ENCODE peak calls at places on chromosome X, in nine cellular contexts. One of them, this sample, is unnamed.
A peak's percentile ranks its signal among the peaks of the same experiment; 100 is the strongest.

GRCh38 chrX:19889582-19890342 is 2.4 kb upstream of the SH3KBP1 start:
- DNase-seq in stimulated activated CD4-positive, alpha-beta T cell treated with anti-CD3 and anti-CD28 coated beads, TNF-alpha, amount 100 ng/mL, for 48 hours: peak; percentile 39
- DNase-seq in iPS DF 19.7: no peak
- DNase-seq in body of pancreas: peak; percentile 10
- DNase-seq in nephron progenitor cell: no peak
- DNase-seq in IMR-90: peak; percentile 83
- DNase-seq in stromal cell of bone marrow: no peak
- DNase-seq in trophoblast cell: peak; percentile 92
- DNase-seq in GM20000: peak; percentile 49
- DNase-seq in this sample: no peak

GRCh38 chrX:57121162-57121741 is at the start of gene SPIN2B:
- DNase-seq in IMR-90: peak; percentile 70
- DNase-seq in body of pancreas: peak; percentile 79
- DNase-seq in GM20000: peak; percentile 83
- DNase-seq in stimulated activated CD4-positive, alpha-beta T cell treated with anti-CD3 and anti-CD28 coated beads, TNF-alpha, amount 100 ng/mL, for 48 hours: peak; percentile 76
- DNase-seq in nephron progenitor cell: peak; percentile 76
- DNase-seq in iPS DF 19.7: peak; percentile 72
- DNase-seq in stromal cell of bone marrow: peak; percentile 49
- DNase-seq in trophoblast cell: peak; percentile 68
- DNase-seq in this sample: peak; percentile 91

GRCh38 chrX:118499295-118499694 is 3.7 kb downstream of the DOCK11 start:
- DNase-seq in IMR-90: no peak
- DNase-seq in iPS DF 19.7: peak; percentile 15
- DNase-seq in nephron progenitor cell: peak; percentile 33
- DNase-seq in body of pancreas: no peak
- DNase-seq in trophoblast cell: no peak
- DNase-seq in stromal cell of bone marrow: no peak
- DNase-seq in stimulated activated CD4-positive, alpha-beta T cell treated with anti-CD3 and anti-CD28 coated beads, TNF-alpha, amount 100 ng/mL, for 48 hours: no peak
- DNase-seq in GM20000: no peak
- DNase-seq in this sample: peak; percentile 64

GRCh38 chrX:132092439-132093065 is 35.3 kb downstream of the FRMD7 start:
- DNase-seq in iPS DF 19.7: peak; percentile 40
- DNase-seq in IMR-90: peak; percentile 61
- DNase-seq in stimulated activated CD4-positive, alpha-beta T cell treated with anti-CD3 and anti-CD28 coated beads, TNF-alpha, amount 100 ng/mL, for 48 hours: peak; percentile 9
- DNase-seq in GM20000: peak; percentile 41
- DNase-seq in nephron progenitor cell: peak; percentile 73
- DNase-seq in body of pancreas: peak; percentile 78
- DNase-seq in trophoblast cell: peak; percentile 69
- DNase-seq in stromal cell of bone marrow: peak; percentile 71
- DNase-seq in this sample: peak; percentile 83

GRCh38 chrX:153530411-153531145 is 13.1 kb downstream of the ATP2B3 start:
- DNase-seq in trophoblast cell: no peak
- DNase-seq in GM20000: no peak
- DNase-seq in body of pancreas: no peak
- DNase-seq in stimulated activated CD4-positive, alpha-beta T cell treated with anti-CD3 and anti-CD28 coated beads, TNF-alpha, amount 100 ng/mL, for 48 hours: no peak
- DNase-seq in IMR-90: no peak
- DNase-seq in stromal cell of bone marrow: no peak
- DNase-seq in iPS DF 19.7: no peak
- DNase-seq in nephron progenitor cell: no peak
- DNase-seq in this sample: no peak

GRCh38 chrX:15786930-15787329 is 3.4 kb upstream of the ZRSR2 start:
- DNase-seq in stimulated activated CD4-positive, alpha-beta T cell treated with anti-CD3 and anti-CD28 coated beads, TNF-alpha, amount 100 ng/mL, for 48 hours: no peak
- DNase-seq in body of pancreas: no peak
- DNase-seq in IMR-90: no peak
- DNase-seq in stromal cell of bone marrow: no peak
- DNase-seq in GM20000: no peak
- DNase-seq in iPS DF 19.7: no peak
- DNase-seq in trophoblast cell: no peak
- DNase-seq in nephron progenitor cell: no peak
- DNase-seq in this sample: no peak

GRCh38 chrX:39726810-39727209 is 370.9 kb downstream of the BCOR start:
- DNase-seq in stromal cell of bone marrow: no peak
- DNase-seq in trophoblast cell: peak; percentile 25
- DNase-seq in body of pancreas: no peak
- DNase-seq in GM20000: no peak
- DNase-seq in stimulated activated CD4-positive, alpha-beta T cell treated with anti-CD3 and anti-CD28 coated beads, TNF-alpha, amount 100 ng/mL, for 48 hours: no peak
- DNase-seq in nephron progenitor cell: no peak
- DNase-seq in iPS DF 19.7: no peak
- DNase-seq in IMR-90: peak; percentile 58
- DNase-seq in this sample: no peak

GRCh38 chrX:106726485-106727437 is at the start of gene RNF128:
- DNase-seq in GM20000: no peak
- DNase-seq in stimulated activated CD4-positive, alpha-beta T cell treated with anti-CD3 and anti-CD28 coated beads, TNF-alpha, amount 100 ng/mL, for 48 hours: no peak
- DNase-seq in trophoblast cell: peak; percentile 61
- DNase-seq in nephron progenitor cell: peak; percentile 61
- DNase-seq in iPS DF 19.7: peak; percentile 23
- DNase-seq in IMR-90: peak; percentile 26
- DNase-seq in body of pancreas: peak; percentile 82
- DNase-seq in stromal cell of bone marrow: no peak
- DNase-seq in this sample: peak; percentile 89

GRCh38 chrX:124917011-124917410 is 402.7 kb upstream of the TEX13C start:
- DNase-seq in GM20000: no peak
- DNase-seq in iPS DF 19.7: no peak
- DNase-seq in IMR-90: no peak
- DNase-seq in body of pancreas: no peak
- DNase-seq in stimulated activated CD4-positive, alpha-beta T cell treated with anti-CD3 and anti-CD28 coated beads, TNF-alpha, amount 100 ng/mL, for 48 hours: no peak
- DNase-seq in trophoblast cell: no peak
- DNase-seq in nephron progenitor cell: no peak
- DNase-seq in stromal cell of bone marrow: no peak
- DNase-seq in this sample: no peak

GRCh38 chrX:141989802-141990201 is 86.1 kb downstream of the MAGEC1 start:
- DNase-seq in iPS DF 19.7: no peak
- DNase-seq in IMR-90: no peak
- DNase-seq in trophoblast cell: peak; percentile 1
- DNase-seq in stimulated activated CD4-positive, alpha-beta T cell treated with anti-CD3 and anti-CD28 coated beads, TNF-alpha, amount 100 ng/mL, for 48 hours: no peak
- DNase-seq in body of pancreas: no peak
- DNase-seq in stromal cell of bone marrow: no peak
- DNase-seq in nephron progenitor cell: no peak
- DNase-seq in GM20000: no peak
- DNase-seq in this sample: no peak

GRCh38 chrX:71454222-71454621 is 78.7 kb upstream of the OGT start:
- DNase-seq in nephron progenitor cell: no peak
- DNase-seq in IMR-90: peak; percentile 42
- DNase-seq in stimulated activated CD4-positive, alpha-beta T cell treated with anti-CD3 and anti-CD28 coated beads, TNF-alpha, amount 100 ng/mL, for 48 hours: no peak
- DNase-seq in iPS DF 19.7: no peak
- DNase-seq in trophoblast cell: no peak
- DNase-seq in GM20000: no peak
- DNase-seq in stromal cell of bone marrow: no peak
- DNase-seq in body of pancreas: no peak
- DNase-seq in this sample: no peak

GRCh38 chrX:64975989-64976672 is at the start of gene ZC4H2:
- DNase-seq in body of pancreas: peak; percentile 83
- DNase-seq in iPS DF 19.7: peak; percentile 15
- DNase-seq in trophoblast cell: peak; percentile 47
- DNase-seq in IMR-90: peak; percentile 76
- DNase-seq in stromal cell of bone marrow: peak; percentile 57
- DNase-seq in stimulated activated CD4-positive, alpha-beta T cell treated with anti-CD3 and anti-CD28 coated beads, TNF-alpha, amount 100 ng/mL, for 48 hours: peak; percentile 47
- DNase-seq in GM20000: peak; percentile 76
- DNase-seq in nephron progenitor cell: peak; percentile 64
- DNase-seq in this sample: peak; percentile 86

GRCh38 chrX:49106296-49106695 is 17.2 kb downstream of the GPKOW start:
- DNase-seq in GM20000: no peak
- DNase-seq in body of pancreas: no peak
- DNase-seq in nephron progenitor cell: no peak
- DNase-seq in stimulated activated CD4-positive, alpha-beta T cell treated with anti-CD3 and anti-CD28 coated beads, TNF-alpha, amount 100 ng/mL, for 48 hours: no peak
- DNase-seq in stromal cell of bone marrow: no peak
- DNase-seq in trophoblast cell: no peak
- DNase-seq in iPS DF 19.7: no peak
- DNase-seq in IMR-90: no peak
- DNase-seq in this sample: no peak

GRCh38 chrX:64151911-64152310 is 53.6 kb downstream of the AMER1 start:
- DNase-seq in GM20000: no peak
- DNase-seq in trophoblast cell: no peak
- DNase-seq in iPS DF 19.7: no peak
- DNase-seq in body of pancreas: no peak
- DNase-seq in nephron progenitor cell: no peak
- DNase-seq in stimulated activated CD4-positive, alpha-beta T cell treated with anti-CD3 and anti-CD28 coated beads, TNF-alpha, amount 100 ng/mL, for 48 hours: no peak
- DNase-seq in stromal cell of bone marrow: no peak
- DNase-seq in IMR-90: no peak
- DNase-seq in this sample: no peak

GRCh38 chrX:67651437-67652142 is 107.8 kb downstream of the AR start:
- DNase-seq in GM20000: no peak
- DNase-seq in body of pancreas: no peak
- DNase-seq in IMR-90: no peak
- DNase-seq in stromal cell of bone marrow: no peak
- DNase-seq in stimulated activated CD4-positive, alpha-beta T cell treated with anti-CD3 and anti-CD28 coated beads, TNF-alpha, amount 100 ng/mL, for 48 hours: no peak
- DNase-seq in nephron progenitor cell: no peak
- DNase-seq in trophoblast cell: no peak
- DNase-seq in iPS DF 19.7: no peak
- DNase-seq in this sample: no peak

GRCh38 chrX:70029790-70030189 is 19.9 kb downstream of the AWAT2 start:
- DNase-seq in GM20000: no peak
- DNase-seq in stromal cell of bone marrow: no peak
- DNase-seq in stimulated activated CD4-positive, alpha-beta T cell treated with anti-CD3 and anti-CD28 coated beads, TNF-alpha, amount 100 ng/mL, for 48 hours: no peak
- DNase-seq in iPS DF 19.7: no peak
- DNase-seq in trophoblast cell: no peak
- DNase-seq in body of pancreas: no peak
- DNase-seq in IMR-90: no peak
- DNase-seq in nephron progenitor cell: no peak
- DNase-seq in this sample: no peak

GRCh38 chrX:1596676-1597344 is 5.4 kb downstream of the AKAP17A start:
- DNase-seq in nephron progenitor cell: no peak
- DNase-seq in body of pancreas: no peak
- DNase-seq in trophoblast cell: no peak
- DNase-seq in GM20000: no peak
- DNase-seq in stimulated activated CD4-positive, alpha-beta T cell treated with anti-CD3 and anti-CD28 coated beads, TNF-alpha, amount 100 ng/mL, for 48 hours: no peak
- DNase-seq in iPS DF 19.7: no peak
- DNase-seq in stromal cell of bone marrow: no peak
- DNase-seq in IMR-90: no peak
- DNase-seq in this sample: no peak

GRCh38 chrX:54560411-54560810 is 30.4 kb downstream of the GNL3L start:
- DNase-seq in stromal cell of bone marrow: no peak
- DNase-seq in GM20000: no peak
- DNase-seq in trophoblast cell: no peak
- DNase-seq in IMR-90: no peak
- DNase-seq in iPS DF 19.7: no peak
- DNase-seq in stimulated activated CD4-positive, alpha-beta T cell treated with anti-CD3 and anti-CD28 coated beads, TNF-alpha, amount 100 ng/mL, for 48 hours: no peak
- DNase-seq in nephron progenitor cell: no peak
- DNase-seq in body of pancreas: no peak
- DNase-seq in this sample: no peak

GRCh38 chrX:45164021-45164621 is 36.6 kb downstream of the DIPK2B start:
- DNase-seq in body of pancreas: peak; percentile 76
- DNase-seq in stromal cell of bone marrow: no peak
- DNase-seq in trophoblast cell: no peak
- DNase-seq in GM20000: no peak
- DNase-seq in iPS DF 19.7: no peak
- DNase-seq in IMR-90: no peak
- DNase-seq in nephron progenitor cell: no peak
- DNase-seq in stimulated activated CD4-positive, alpha-beta T cell treated with anti-CD3 and anti-CD28 coated beads, TNF-alpha, amount 100 ng/mL, for 48 hours: no peak
- DNase-seq in this sample: no peak

GRCh38 chrX:47232803-47233332 is at the start of gene USP11:
- DNase-seq in IMR-90: peak; percentile 51
- DNase-seq in iPS DF 19.7: no peak
- DNase-seq in GM20000: peak; percentile 56
- DNase-seq in stimulated activated CD4-positive, alpha-beta T cell treated with anti-CD3 and anti-CD28 coated beads, TNF-alpha, amount 100 ng/mL, for 48 hours: no peak
- DNase-seq in nephron progenitor cell: no peak
- DNase-seq in stromal cell of bone marrow: no peak
- DNase-seq in trophoblast cell: no peak
- DNase-seq in body of pancreas: no peak
- DNase-seq in this sample: peak; percentile 64

GRCh38 chrX:102338162-102338561 is 91.2 kb downstream of the NXF2 start:
- DNase-seq in nephron progenitor cell: no peak
- DNase-seq in GM20000: no peak
- DNase-seq in iPS DF 19.7: no peak
- DNase-seq in trophoblast cell: no peak
- DNase-seq in stromal cell of bone marrow: no peak
- DNase-seq in IMR-90: no peak
- DNase-seq in stimulated activated CD4-positive, alpha-beta T cell treated with anti-CD3 and anti-CD28 coated beads, TNF-alpha, amount 100 ng/mL, for 48 hours: no peak
- DNase-seq in body of pancreas: no peak
- DNase-seq in this sample: no peak

GRCh38 chrX:24153796-24154189 is 4.3 kb downstream of the ZFX start:
- DNase-seq in trophoblast cell: no peak
- DNase-seq in nephron progenitor cell: no peak
- DNase-seq in stimulated activated CD4-positive, alpha-beta T cell treated with anti-CD3 and anti-CD28 coated beads, TNF-alpha, amount 100 ng/mL, for 48 hours: no peak
- DNase-seq in IMR-90: no peak
- DNase-seq in iPS DF 19.7: no peak
- DNase-seq in body of pancreas: no peak
- DNase-seq in GM20000: no peak
- DNase-seq in stromal cell of bone marrow: no peak
- DNase-seq in this sample: no peak

GRCh38 chrX:150984164-150984824 is 1.2 kb downstream of the HMGB3 start:
- DNase-seq in GM20000: peak; percentile 36
- DNase-seq in trophoblast cell: peak; percentile 28
- DNase-seq in IMR-90: no peak
- DNase-seq in stimulated activated CD4-positive, alpha-beta T cell treated with anti-CD3 and anti-CD28 coated beads, TNF-alpha, amount 100 ng/mL, for 48 hours: no peak
- DNase-seq in stromal cell of bone marrow: no peak
- DNase-seq in body of pancreas: no peak
- DNase-seq in iPS DF 19.7: no peak
- DNase-seq in nephron progenitor cell: peak; percentile 30
- DNase-seq in this sample: no peak